ENCODE peak calls at places on chromosomes 12 and 14, in nine cellular contexts. K, X, S, R, Y, E, Z, B and W are unnamed samples.
A peak's percentile ranks its signal among the peaks of the same experiment; 100 is the strongest.

GRCh38 chr12:50065726-50066310 is 8.4 kb downstream of the ASIC1 start:
- DNase-seq in R (no peak), S (no peak), E (no peak), B (no peak), K (no peak), Z (no peak), Y (no peak), X (no peak), W (no peak)

GRCh38 chr14:90060965-90061848 is 587 bp upstream of the KCNK13 start:
- DNase-seq in K (no peak), B (no peak), Y (no peak), E (no peak), S (no peak), R (peak; percentile 63), Z (no peak), X (peak; percentile 15), W (no peak)

GRCh38 chr14:51677276-51677675 is 25.6 kb downstream of the FRMD6 start:
- DNase-seq in R (no peak), X (no peak), E (no peak), Z (no peak), Y (no peak), S (no peak), B (peak; percentile 72), K (no peak), W (no peak)

GRCh38 chr14:64329149-64329548 is 35.0 kb upstream of the ESR2 start:
- DNase-seq in B (no peak), S (no peak), R (no peak), X (no peak), Y (no peak), Z (no peak), E (no peak), K (no peak), W (no peak)

GRCh38 chr14:33674716-33675115 is 276.2 kb downstream of the EGLN3 start:
- DNase-seq in Z (no peak), K (no peak), S (no peak), Y (no peak), E (no peak), R (no peak), B (no peak), X (no peak), W (no peak)

GRCh38 chr12:121005346-121005815 is 10.9 kb downstream of the C12orf43 start:
- DNase-seq in S (no peak), K (peak; percentile 9), E (no peak), Y (no peak), B (peak; percentile 15), X (no peak), Z (no peak), R (peak; percentile 87), W (no peak)

GRCh38 chr14:53621433-53621832 is 335.2 kb downstream of the BMP4 start:
- DNase-seq in S (no peak), K (no peak), B (no peak), X (no peak), Y (no peak), Z (no peak), R (no peak), E (no peak), W (no peak)

GRCh38 chr14:55045087-55045486 is 6.4 kb upstream of the MAPK1IP1L start:
- DNase-seq in B (no peak), K (no peak), S (no peak), R (no peak), Y (no peak), X (no peak), E (no peak), Z (no peak), W (no peak)

GRCh38 chr12:75947171-75947723 is 84.3 kb downstream of the PHLDA1 start:
- DNase-seq in S (no peak), Y (no peak), Z (no peak), R (no peak), E (no peak), K (no peak), B (no peak), X (no peak), W (no peak)

GRCh38 chr14:95553141-95553540 is 18.3 kb downstream of the GLRX5 start:
- DNase-seq in K (no peak), E (no peak), X (no peak), Z (no peak), R (no peak), Y (no peak), B (no peak), S (no peak), W (no peak)

GRCh38 chr12:67742461-67742860 is 93.9 kb downstream of the DYRK2 start:
- DNase-seq in R (peak; percentile 21), S (no peak), Z (no peak), B (peak; percentile 38), K (no peak), Y (no peak), E (no peak), X (no peak), W (no peak)

GRCh38 chr12:68794653-68795253 is 13.2 kb upstream of the MDM2 start:
- DNase-seq in B (peak; percentile 32), R (no peak), E (no peak), Z (no peak), X (no peak), K (no peak), Y (no peak), S (no peak), W (no peak)

GRCh38 chr12:15180325-15180724 is 40.9 kb downstream of the RERG start:
- DNase-seq in R (no peak), Y (no peak), X (no peak), E (no peak), K (no peak), Z (no peak), S (no peak), B (no peak), W (no peak)

GRCh38 chr14:52021971-52022600 is 32.7 kb downstream of the RTRAF start:
- DNase-seq in S (no peak), Z (no peak), K (no peak), B (no peak), E (no peak), X (no peak), Y (no peak), R (no peak), W (no peak)

GRCh38 chr14:77988966-77989365 is 181.2 kb upstream of the NRXN3 start:
- DNase-seq in B (peak; percentile 74), X (no peak), R (no peak), Y (peak; percentile 49), S (no peak), K (no peak), Z (no peak), E (no peak), W (no peak)

GRCh38 chr14:24256960-24257359 is 6.0 kb downstream of the TGM1 start:
- DNase-seq in R (no peak), S (no peak), E (no peak), B (no peak), K (no peak), X (no peak), Y (no peak), Z (no peak), W (no peak)

GRCh38 chr12:124344526-124344925 is 49.6 kb downstream of the RFLNA start:
- DNase-seq in E (no peak), K (no peak), Z (no peak), B (no peak), R (no peak), X (no peak), S (no peak), Y (no peak), W (no peak)

GRCh38 chr12:25130741-25131188 is 64.2 kb downstream of the DNAI7 start:
- DNase-seq in X (peak; percentile 18), Y (peak; percentile 20), S (no peak), R (peak; percentile 75), K (no peak), Z (no peak), E (peak; percentile 75), B (peak; percentile 28), W (peak; percentile 5)

GRCh38 chr12:38995249-38995648 is 89.9 kb upstream of the CPNE8 start:
- DNase-seq in E (no peak), Y (no peak), X (no peak), R (no peak), Z (no peak), B (no peak), K (no peak), S (no peak), W (no peak)

GRCh38 chr12:52687527-52688385 is 7.5 kb upstream of the KRT1 start:
- DNase-seq in E (no peak), Z (no peak), X (no peak), Y (no peak), R (no peak), B (no peak), S (no peak), K (no peak), W (no peak)

GRCh38 chr12:64840949-64841717 is 16.7 kb downstream of the TBC1D30 start:
- DNase-seq in S (peak; percentile 54), Z (no peak), Y (no peak), K (no peak), B (no peak), E (no peak), R (no peak), X (no peak), W (no peak)

GRCh38 chr12:55467836-55468235 is 2.1 kb downstream of the OR6C70 start:
- DNase-seq in K (no peak), S (no peak), R (no peak), E (no peak), X (no peak), Y (no peak), Z (no peak), B (no peak), W (no peak)